ENCODE peak calls at places on chromosomes 1 and 21, in ten cellular contexts. W, C, U, A, T, B, L, P, Y and G are unnamed samples.

GRCh38 chr1:177346960-177347359 is 176.2 kb downstream of the BRINP2 start:
- DNase-seq in U (no peak), L (no peak), B (no peak), A (no peak), T (no peak), Y (no peak), W (no peak), P (no peak), C (no peak), G (no peak)

GRCh38 chr1:85258536-85259117 is 835 bp downstream of the C1orf52 start:
- DNase-seq in Y (no peak), A (no peak), B (peak), W (no peak), T (no peak), C (no peak), P (no peak), U (no peak), L (no peak), G (no peak)

GRCh38 chr1:231806623-231807470 is 180.3 kb downstream of the DISC1 start:
- DNase-seq in C (no peak), B (peak), A (peak), U (peak), W (peak), T (peak), Y (peak), L (no peak), P (no peak), G (peak)

GRCh38 chr1:206655471-206655882 is 20.1 kb downstream of the DYRK3 start:
- DNase-seq in C (no peak), B (peak), U (no peak), P (no peak), T (peak), Y (no peak), L (no peak), A (no peak), W (no peak), G (no peak)

GRCh38 chr1:22376001-22376400 is 75.7 kb upstream of the ZBTB40 start:
- DNase-seq in T (no peak), L (no peak), Y (no peak), B (no peak), A (no peak), P (no peak), W (no peak), C (no peak), U (no peak), G (no peak)

GRCh38 chr1:212656730-212657129 is 42.9 kb downstream of the BATF3 start:
- DNase-seq in L (peak), C (no peak), P (no peak), Y (no peak), T (no peak), B (no peak), U (no peak), A (no peak), W (no peak), G (no peak)

GRCh38 chr1:197615693-197616011 is 159.6 kb downstream of the DENND1B start:
- DNase-seq in A (no peak), B (no peak), U (no peak), T (no peak), P (no peak), Y (no peak), W (no peak), L (no peak), C (no peak), G (no peak)

GRCh38 chr1:155218854-155219591 is 10.5 kb downstream of the MTX1 start:
- DNase-seq in W (no peak), C (no peak), T (peak), B (peak), P (peak), A (no peak), Y (no peak), U (peak), L (no peak), G (no peak)

GRCh38 chr1:119587328-119587727 is 60.7 kb downstream of the ZNF697 start:
- DNase-seq in Y (no peak), W (no peak), P (no peak), U (no peak), T (peak), B (peak), A (no peak), L (no peak), C (no peak), G (no peak)

GRCh38 chr1:22171951-22172715 is 29.2 kb upstream of the WNT4 start:
- DNase-seq in A (no peak), B (no peak), C (no peak), Y (no peak), U (no peak), L (no peak), T (no peak), P (no peak), W (no peak), G (no peak)

GRCh38 chr1:47804127-47804526 is 193.1 kb downstream of the TRABD2B start:
- DNase-seq in U (no peak), W (no peak), L (no peak), C (no peak), P (no peak), Y (no peak), B (no peak), A (no peak), T (no peak), G (no peak)

GRCh38 chr1:117120774-117121588 is 568 bp downstream of the TRIM45 start:
- DNase-seq in C (no peak), B (no peak), L (no peak), U (peak), P (no peak), Y (peak), W (no peak), T (no peak), A (no peak), G (peak)

GRCh38 chr1:8004803-8005573 is 21.1 kb downstream of the ERRFI1 start:
- DNase-seq in A (no peak), B (peak), Y (peak), U (peak), W (peak), C (peak), P (peak), L (peak), T (peak), G (no peak)

GRCh38 chr1:9843576-9843945 is 19.8 kb upstream of the CLSTN1 start:
- DNase-seq in T (no peak), U (no peak), L (no peak), B (no peak), C (no peak), A (peak), W (no peak), P (no peak), Y (no peak), G (no peak)

GRCh38 chr1:208985231-208985630 is 598.3 kb upstream of the CAMK1G start:
- DNase-seq in C (no peak), U (no peak), Y (no peak), T (no peak), B (peak), P (no peak), A (no peak), W (no peak), L (no peak), G (no peak)

GRCh38 chr21:45504516-45505415 is 37.5 kb downstream of the SLC19A1 start:
- DNase-seq in B (no peak), C (no peak), T (no peak), L (no peak), W (peak), P (no peak), U (no peak), A (peak), Y (no peak), G (no peak)

GRCh38 chr1:169779150-169779549 is 15.6 kb downstream of the METTL18 start:
- DNase-seq in C (no peak), A (no peak), U (no peak), B (peak), Y (no peak), P (no peak), T (no peak), W (no peak), L (no peak), G (no peak)

GRCh38 chr1:226666164-226666506 is 72.9 kb downstream of the ITPKB start:
- DNase-seq in B (no peak), W (peak), C (no peak), P (no peak), U (no peak), T (no peak), A (peak), Y (no peak), L (no peak), G (no peak)

GRCh38 chr1:110056284-110056680 is 14.2 kb downstream of the ALX3 start:
- DNase-seq in C (no peak), B (no peak), P (no peak), U (no peak), T (no peak), A (no peak), L (no peak), W (no peak), Y (no peak), G (no peak)

GRCh38 chr1:110055493-110056283 is 14.8 kb downstream of the ALX3 start:
- DNase-seq in A (no peak), L (no peak), B (no peak), T (no peak), P (no peak), Y (no peak), W (no peak), U (peak), C (no peak), G (no peak)

GRCh38 chr1:110056776-110057175 is 13.7 kb downstream of the ALX3 start:
- DNase-seq in U (peak), C (no peak), P (no peak), B (no peak), Y (no peak), W (no peak), T (no peak), L (no peak), A (no peak), G (peak)

GRCh38 chr1:110051262-110051648 is 16.8 kb downstream of the STRIP1 start:
- DNase-seq in U (peak), B (no peak), W (no peak), T (no peak), P (no peak), Y (no peak), C (no peak), A (no peak), L (no peak), G (no peak)

GRCh38 chr1:110053557-110054428 is 16.7 kb downstream of the ALX3 start:
- DNase-seq in L (no peak), B (peak), W (peak), P (peak), T (peak), A (peak), U (peak), C (peak), Y (peak), G (no peak)
- TF ChIP-seq POLR2A in L (no peak), B (no peak), W (no peak), P (no peak), T (no peak), A (no peak), U (no peak), C (no peak), Y (no peak), G (no peak)

DNA sequence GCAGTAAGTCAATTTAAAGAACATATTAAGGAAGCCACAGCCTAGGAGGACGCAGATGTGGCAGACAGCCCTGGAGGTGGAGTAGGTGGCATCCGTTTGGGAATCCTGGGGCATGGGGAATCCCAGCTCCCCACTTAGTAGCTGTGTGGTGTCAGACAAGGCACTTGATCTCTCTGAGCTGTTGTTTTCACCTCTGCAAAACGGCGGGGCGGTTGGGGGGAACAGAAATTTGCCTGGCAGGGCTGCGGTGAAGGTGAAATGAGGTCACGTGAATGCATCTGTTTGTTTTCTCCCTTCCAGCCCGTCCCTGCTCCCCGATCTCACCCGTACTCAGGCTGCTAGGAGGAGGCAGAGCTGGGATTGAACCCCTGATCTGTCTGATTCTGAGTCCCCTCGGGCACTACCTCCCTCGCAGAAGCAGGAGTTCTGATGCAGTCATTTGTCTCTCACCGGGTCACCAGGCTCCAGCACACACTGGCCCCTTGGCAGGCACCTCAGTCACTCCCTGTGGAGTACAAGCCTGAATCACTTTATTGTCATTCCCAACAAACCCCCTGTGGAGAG is 2.2 kb upstream of the LAPTM5 start:
- DNase-seq in P (no peak), U (no peak), Y (no peak), T (no peak), C (peak), L (no peak), B (no peak), W (no peak), A (peak), G (peak)
- TF ChIP-seq POLR2A in P (no peak), U (no peak), Y (no peak), T (no peak), C (no peak), L (no peak), B (no peak), W (no peak), A (no peak), G (no peak)

GRCh38 chr21:16192900-16193299 is 463.1 kb downstream of the USP25 start:
- DNase-seq in L (no peak), W (no peak), U (peak), P (peak), T (no peak), A (no peak), B (no peak), C (no peak), Y (peak), G (peak)

GRCh38 chr21:16194851-16195251 is 465.1 kb downstream of the USP25 start:
- DNase-seq in C (no peak), Y (no peak), P (no peak), A (no peak), W (no peak), L (no peak), T (peak), U (peak), B (peak), G (no peak)

GRCh38 chr21:16195896-16196443 is 466.2 kb downstream of the USP25 start:
- DNase-seq in L (no peak), B (peak), Y (no peak), W (no peak), T (no peak), P (no peak), C (no peak), A (no peak), U (no peak), G (no peak)

GRCh38 chr21:16195476-16195875 is 465.7 kb downstream of the USP25 start:
- DNase-seq in A (no peak), U (peak), W (no peak), Y (no peak), B (peak), L (no peak), C (no peak), T (no peak), P (no peak), G (no peak)

GRCh38 chr21:16193758-16194606 is 464.2 kb downstream of the USP25 start:
- DNase-seq in Y (peak), A (no peak), L (no peak), P (peak), C (no peak), W (peak), B (peak), T (peak), U (peak), G (peak)
- TF ChIP-seq POLR2A in Y (no peak), A (no peak), L (no peak), P (peak), C (no peak), W (no peak), B (peak), T (no peak), U (no peak), G (no peak)

GRCh38 chr1:36160949-36161485 is 5.1 kb downstream of the MAP7D1 start:
- DNase-seq in T (peak), W (peak), L (no peak), A (peak), P (peak), Y (peak), U (peak), C (peak), B (peak), G (peak)
- TF ChIP-seq POLR2A in T (no peak), W (no peak), L (no peak), A (no peak), P (no peak), Y (no peak), U (peak), C (no peak), B (peak), G (no peak)

DNA sequence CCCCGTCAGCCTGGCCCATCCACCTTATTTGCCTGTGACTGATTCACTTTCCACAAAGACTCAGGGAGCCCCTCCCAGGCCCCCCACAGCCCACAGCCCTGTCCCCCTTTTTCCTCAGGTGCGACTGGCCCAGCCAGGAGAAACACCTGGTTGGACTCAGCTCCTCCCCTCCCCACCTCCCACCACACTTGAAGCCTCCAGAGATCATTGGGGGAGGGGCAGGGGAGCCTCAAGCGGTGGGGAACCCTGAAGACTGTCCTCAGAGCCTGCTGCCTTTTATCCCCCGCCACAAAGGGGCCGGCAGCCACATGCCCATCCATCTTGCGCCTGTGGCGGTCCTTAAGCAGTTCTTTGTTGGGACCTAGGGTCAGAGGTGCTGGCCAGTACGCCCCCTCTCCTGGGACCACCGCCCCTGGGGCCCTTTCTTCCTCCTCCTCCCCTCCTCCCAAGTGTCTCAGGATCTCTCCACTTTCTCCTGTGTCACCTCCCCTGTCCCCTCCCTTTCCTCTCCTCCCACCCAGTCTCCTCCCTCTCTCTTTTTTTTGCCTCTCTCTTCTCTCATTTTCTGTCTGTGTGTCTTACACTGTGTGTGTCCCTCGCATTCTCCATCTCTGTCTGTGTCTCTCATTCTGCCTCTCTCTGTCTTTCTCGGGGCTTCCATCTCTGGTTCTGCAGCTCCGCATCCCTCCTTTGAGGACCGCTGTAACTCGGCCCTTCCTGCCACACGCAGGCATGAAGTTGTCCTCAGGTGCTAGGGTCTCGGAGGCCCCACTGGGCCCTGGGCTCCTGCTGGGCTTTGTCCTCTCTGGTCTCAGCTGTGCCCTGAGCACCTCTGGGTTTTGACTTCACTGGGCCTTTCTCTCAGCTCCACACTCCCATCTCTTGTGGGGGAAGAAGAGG is 12.2 kb downstream of the CRABP2 start:
- DNase-seq in C (no peak), U (no peak), L (no peak), A (no peak), W (peak), B (no peak), T (peak), Y (no peak), P (no peak), G (no peak)
- TF ChIP-seq POLR2A in C (no peak), U (no peak), L (no peak), A (no peak), W (no peak), B (no peak), T (no peak), Y (no peak), P (no peak), G (no peak)

DNA sequence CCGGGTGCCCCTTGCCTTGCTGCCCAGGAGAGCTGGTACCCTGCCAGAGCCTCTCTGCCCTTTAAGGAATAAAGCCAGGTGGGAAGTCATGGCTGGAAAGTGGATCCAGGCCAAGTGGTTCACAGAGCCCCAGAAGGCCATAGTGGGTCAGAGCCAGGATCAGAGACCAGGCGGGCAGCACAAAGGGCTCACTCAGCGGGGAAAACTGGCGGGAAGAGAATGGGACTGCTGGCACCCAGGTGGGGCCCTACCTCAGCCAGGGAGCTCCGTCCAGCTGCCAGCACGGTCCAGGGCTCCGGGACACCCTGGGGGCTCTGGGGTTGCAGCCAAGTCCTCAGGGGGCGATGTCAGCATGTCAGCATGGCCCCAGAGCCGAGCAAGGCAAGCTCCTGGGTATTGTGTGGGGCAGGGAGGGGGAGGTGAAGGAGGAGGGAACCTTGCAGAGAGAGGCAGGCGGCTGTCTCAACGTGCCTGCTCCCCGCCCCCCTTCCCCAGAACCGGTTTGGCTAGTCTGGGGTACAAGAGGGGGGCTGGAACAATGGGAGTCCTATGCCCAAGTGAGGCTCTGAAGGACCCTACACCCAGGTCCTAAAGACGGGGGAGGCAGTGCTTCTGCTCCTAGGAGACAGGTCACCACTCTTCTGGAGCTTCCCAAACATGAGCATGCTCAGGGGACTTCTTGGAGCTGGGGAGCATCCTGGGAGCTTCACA is at the start of gene ARHGEF19:
- DNase-seq in P (no peak), U (no peak), W (no peak), B (no peak), A (no peak), Y (no peak), C (no peak), L (no peak), T (peak), G (no peak)
- TF ChIP-seq POLR2A in P (no peak), U (no peak), W (no peak), B (no peak), A (no peak), Y (no peak), C (no peak), L (no peak), T (no peak), G (no peak)

DNA sequence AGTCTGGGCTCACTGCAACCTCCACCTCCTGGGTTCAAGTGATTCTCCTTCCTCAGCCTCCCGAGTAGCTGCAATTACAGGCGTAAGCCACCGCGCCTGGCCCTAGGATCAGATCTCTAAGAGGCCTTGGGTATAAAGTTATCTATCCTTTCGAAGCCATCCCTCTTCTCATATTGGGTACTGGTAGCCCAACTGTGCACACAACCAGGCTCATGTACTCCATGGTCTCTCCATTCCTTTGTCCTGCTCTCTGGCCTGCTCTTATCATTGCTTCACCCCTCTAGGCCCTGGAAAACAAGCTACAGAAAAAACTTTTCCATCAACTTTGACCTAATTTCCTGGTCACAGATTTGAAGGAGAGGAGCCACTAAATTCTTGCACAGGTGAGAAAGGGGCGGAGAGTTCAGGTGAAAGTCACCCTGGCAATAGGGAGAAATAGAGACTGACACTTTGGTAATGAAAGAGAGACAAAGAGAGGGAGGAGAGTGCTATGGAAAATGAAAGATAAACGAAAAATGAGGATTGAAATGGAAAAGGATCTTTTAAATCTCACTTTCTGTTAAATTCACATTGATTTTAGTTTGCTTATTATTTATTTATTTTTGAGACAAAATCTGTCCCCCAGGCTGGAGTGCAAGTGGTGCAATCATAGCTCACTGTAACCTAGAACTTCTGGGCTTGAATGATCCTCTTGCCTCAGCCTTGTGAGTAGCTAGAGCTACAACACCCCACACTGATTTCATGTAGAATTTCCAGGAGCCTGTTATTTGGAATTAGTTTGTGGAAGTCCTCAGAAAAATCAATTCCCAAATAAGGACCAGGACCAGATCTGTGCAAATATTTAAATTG is 5.9 kb downstream of the TXNIP start:
- DNase-seq in L (no peak), P (peak), B (no peak), A (no peak), T (peak), C (peak), W (no peak), Y (no peak), U (no peak), G (no peak)
- TF ChIP-seq POLR2A in L (peak), P (no peak), B (no peak), A (peak), T (no peak), C (peak), W (peak), Y (no peak), U (no peak), G (no peak)